ENCODE peak calls at places on chromosomes 5 and 9, in seven cellular contexts. M is Peyer's patch, X is psoas muscle, G is endodermal cell, E is upper lobe of left lung, Z is sigmoid colon, Q is tibial nerve. B is an unnamed sample. For H3K4me1, the result is how much of the 10 kb centered on the place peaks cover.

GRCh38 chr9:137795156-137795666 is 82.4 kb upstream of the CACNA1B start:
- DNase-seq in M (no peak), X (no peak), G (no peak), E (no peak), Z (no peak), Q (no peak), B (no peak)

GRCh38 chr9:27539479-27540441 is 10.1 kb upstream of the MOB3B start:
- DNase-seq in M (no peak), X (peak), G (no peak), E (no peak), Z (peak), Q (peak), B (no peak)

GRCh38 chr9:33868430-33869000 is 51.6 kb downstream of the UBE2R2 start:
- DNase-seq in M (no peak), X (no peak), G (no peak), E (no peak), Z (no peak), Q (peak), B (no peak)

GRCh38 chr5:148457183-148457620 is 73.4 kb downstream of the FBXO38 start:
- DNase-seq in M (no peak), X (no peak), G (no peak), E (no peak), Z (no peak), Q (no peak), B (no peak)

GRCh38 chr5:98314262-98314661 is 459.2 kb upstream of the RGMB start:
- DNase-seq in M (no peak), X (no peak), G (no peak), E (no peak), Z (no peak), Q (no peak), B (no peak)

GRCh38 chr5:108548684-108549596 is 167.0 kb upstream of the FBXL17 start:
- DNase-seq in M (no peak), X (no peak), G (no peak), E (no peak), Z (no peak), Q (no peak), B (no peak)

GRCh38 chr9:33443504-33444154 is 3.8 kb downstream of the AQP3 start:
- DNase-seq in M (no peak), X (no peak), G (peak), E (no peak), Z (no peak), Q (no peak), B (no peak)

GRCh38 chr5:41656597-41656996 is 146.2 kb upstream of the PLCXD3 start:
- DNase-seq in M (no peak), X (no peak), G (no peak), E (no peak), Z (no peak), Q (no peak), B (no peak)

GRCh38 chr5:143155445-143155844 is 248.0 kb downstream of the NR3C1 start:
- DNase-seq in M (no peak), X (no peak), G (no peak), E (no peak), Z (no peak), Q (no peak), B (no peak)

GRCh38 chr5:64229163-64229774 is 63.6 kb downstream of the RNF180 start:
- DNase-seq in M (no peak), X (no peak), G (no peak), E (no peak), Z (no peak), Q (no peak), B (no peak)

GRCh38 chr9:124366476-124367220 is 48.6 kb downstream of the PSMB7 start:
- DNase-seq in M (no peak), X (no peak), G (no peak), E (no peak), Z (no peak), Q (no peak), B (no peak)

GRCh38 chr5:97547999-97548797 is 365.2 kb upstream of the RIOK2 start:
- DNase-seq in M (no peak), X (no peak), G (no peak), E (no peak), Z (no peak), Q (no peak), B (no peak)

GRCh38 chr5:83484294-83484693 is 12.8 kb downstream of the VCAN start:
- DNase-seq in M (no peak), X (no peak), G (no peak), E (no peak), Z (no peak), Q (no peak), B (no peak)

GRCh38 chr9:123335227-123335985 is 20.6 kb upstream of the CRB2 start:
- DNase-seq in M (no peak), X (no peak), G (peak), E (no peak), Z (no peak), Q (no peak), B (no peak)

GRCh38 chr5:86880785-86881492 is 263.2 kb downstream of the COX7C start:
- DNase-seq in M (no peak), X (no peak), G (peak), E (no peak), Z (no peak), Q (peak), B (no peak)

GRCh38 chr9:89177021-89177400 is 1.6 kb downstream of the SHC3 start:
- DNase-seq in M (no peak), X (no peak), G (peak), E (no peak), Z (no peak), Q (no peak), B (no peak)

GRCh38 chr5:128764910-128765309 is 200.4 kb upstream of the SLC27A6 start:
- DNase-seq in M (no peak), X (no peak), G (no peak), E (no peak), Z (no peak), Q (no peak), B (no peak)

GRCh38 chr9:17928228-17928627 is 349.4 kb downstream of the SH3GL2 start:
- DNase-seq in M (no peak), X (no peak), G (no peak), E (no peak), Z (no peak), Q (no peak), B (no peak)

GRCh38 chr9:87577746-87578145 is 80.1 kb downstream of the DAPK1 start:
- DNase-seq in M (no peak), X (no peak), G (no peak), E (no peak), Z (no peak), Q (no peak), B (no peak)

GRCh38 chr5:3615829-3616228 is 20.2 kb downstream of the IRX1 start:
- DNase-seq in M (no peak), X (no peak), G (no peak), E (no peak), Z (no peak), Q (no peak), B (no peak)

GRCh38 chr9:34606190-34606589 is 5.7 kb downstream of the RPP25L start:
- DNase-seq in M (no peak), X (no peak), G (no peak), E (no peak), Z (no peak), Q (no peak), B (no peak)

GRCh38 chr9:108150736-108151135 is 661.2 kb upstream of the KLF4 start:
- DNase-seq in M (no peak), X (peak), G (no peak), E (no peak), Z (peak), Q (peak), B (no peak)

GRCh38 chr5:95729115-95730010 is 1.8 kb upstream of the RHOBTB3 start:
- DNase-seq in M (no peak), X (no peak), G (no peak), E (no peak), Z (no peak), Q (no peak), B (no peak)

GRCh38 chr5:163571755-163572154 is 66.3 kb downstream of the MAT2B start:
- DNase-seq in M (no peak), X (no peak), G (no peak), E (no peak), Z (no peak), Q (no peak), B (no peak)

GRCh38 chr9:12155731-12156130 is 537.5 kb upstream of the TYRP1 start:
- DNase-seq in M (no peak), X (no peak), G (no peak), E (no peak), Z (no peak), Q (no peak), B (no peak)

GRCh38 chr5:113166285-113166684 is 189.7 kb downstream of the DCP2 start:
- DNase-seq in M (no peak), X (no peak), G (peak), E (no peak), Z (no peak), Q (no peak), B (no peak)

GRCh38 chr5:128446-128845 is 36.5 kb downstream of the PLEKHG4B start:
- DNase-seq in M (no peak), X (no peak), G (no peak), E (no peak), Z (no peak), Q (no peak), B (no peak)

GRCh38 chr5:24226492-24226891 is 418.3 kb downstream of the CDH10 start:
- DNase-seq in M (no peak), X (no peak), G (no peak), E (no peak), Z (no peak), Q (peak), B (no peak)

GRCh38 chr5:6328173-6328572 is 50.2 kb downstream of the MED10 start:
- DNase-seq in M (no peak), X (no peak), G (peak), E (no peak), Z (no peak), Q (no peak), B (no peak)

GRCh38 chr5:112338681-112339337 is 80.3 kb downstream of the EPB41L4A start:
- DNase-seq in M (no peak), X (no peak), G (peak), E (no peak), Z (no peak), Q (no peak), B (no peak)

GRCh38 chr5:124394700-124395099 is 351.7 kb downstream of the ZNF608 start:
- DNase-seq in M (no peak), X (no peak), G (no peak), E (peak), Z (no peak), Q (no peak), B (no peak)

GRCh38 chr5:112933105-112933504 is 11.1 kb upstream of the REEP5 start:
- DNase-seq in M (no peak), X (no peak), G (no peak), E (no peak), Z (no peak), Q (no peak), B (no peak)

GRCh38 chr5:6702633-6703032 is 10.6 kb upstream of the TENT4A start:
- DNase-seq in M (no peak), X (no peak), G (no peak), E (no peak), Z (no peak), Q (no peak), B (no peak)

GRCh38 chr9:110592075-110592830 is 12.7 kb upstream of the SVEP1 start:
- DNase-seq in M (no peak), X (no peak), G (no peak), E (no peak), Z (no peak), Q (no peak), B (no peak)

GRCh38 chr9:88738708-88739107 is 203.7 kb downstream of the NXNL2 start:
- DNase-seq in M (no peak), X (no peak), G (no peak), E (no peak), Z (no peak), Q (no peak), B (no peak)

DNA sequence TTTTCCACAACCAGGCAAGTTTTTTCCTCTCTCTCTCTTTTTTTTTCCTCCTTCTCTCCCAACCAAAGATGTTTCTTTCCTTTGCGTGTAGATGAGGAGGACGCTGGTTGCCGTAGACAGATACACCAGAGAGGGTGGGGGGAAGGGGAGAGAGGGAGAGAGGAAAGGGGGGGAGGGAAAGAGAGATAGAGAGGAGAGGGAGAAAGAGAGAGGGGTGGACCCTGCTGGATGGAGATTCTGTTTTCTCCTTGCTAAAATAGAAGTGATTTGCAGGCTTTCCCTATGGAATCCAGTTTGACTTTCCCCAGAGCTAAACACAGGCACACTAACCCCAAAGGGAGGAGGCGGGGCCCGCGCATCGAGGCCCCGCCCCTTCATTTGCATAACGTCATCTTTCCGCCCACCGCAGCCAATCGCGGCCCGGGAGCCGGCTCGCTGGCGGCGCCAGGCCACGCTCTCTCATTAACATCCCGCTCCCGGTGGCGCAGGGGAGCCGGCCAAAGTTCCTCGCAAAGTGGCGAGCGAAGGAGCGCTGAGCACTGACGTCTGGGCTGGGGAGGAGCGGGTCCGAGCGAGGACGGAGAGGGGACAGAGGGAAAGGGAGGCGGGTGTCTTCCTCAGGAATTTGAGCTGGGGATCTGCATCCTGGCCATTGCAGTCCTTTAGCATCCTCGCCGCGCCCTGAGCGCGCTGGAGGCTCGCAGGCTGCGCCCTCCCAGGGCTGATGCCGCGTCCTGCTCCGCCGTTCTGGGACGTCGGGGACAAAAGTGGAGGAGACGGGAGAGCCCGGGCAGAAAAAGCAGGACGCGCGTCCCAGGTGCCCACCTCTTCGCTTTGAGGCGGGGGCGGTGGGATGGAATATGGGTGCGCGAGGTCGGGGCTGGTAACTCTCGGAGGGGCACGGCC is 559 bp upstream of the EBF1 start:
- DNase-seq in M (peak), X (peak), G (peak), E (peak), Z (peak), Q (peak), B (peak)
- H3K4me1 ChIP-seq in M (under half), X (under half), G (under half), E (under half), Z (under half), Q (under half), B (under half)

DNA sequence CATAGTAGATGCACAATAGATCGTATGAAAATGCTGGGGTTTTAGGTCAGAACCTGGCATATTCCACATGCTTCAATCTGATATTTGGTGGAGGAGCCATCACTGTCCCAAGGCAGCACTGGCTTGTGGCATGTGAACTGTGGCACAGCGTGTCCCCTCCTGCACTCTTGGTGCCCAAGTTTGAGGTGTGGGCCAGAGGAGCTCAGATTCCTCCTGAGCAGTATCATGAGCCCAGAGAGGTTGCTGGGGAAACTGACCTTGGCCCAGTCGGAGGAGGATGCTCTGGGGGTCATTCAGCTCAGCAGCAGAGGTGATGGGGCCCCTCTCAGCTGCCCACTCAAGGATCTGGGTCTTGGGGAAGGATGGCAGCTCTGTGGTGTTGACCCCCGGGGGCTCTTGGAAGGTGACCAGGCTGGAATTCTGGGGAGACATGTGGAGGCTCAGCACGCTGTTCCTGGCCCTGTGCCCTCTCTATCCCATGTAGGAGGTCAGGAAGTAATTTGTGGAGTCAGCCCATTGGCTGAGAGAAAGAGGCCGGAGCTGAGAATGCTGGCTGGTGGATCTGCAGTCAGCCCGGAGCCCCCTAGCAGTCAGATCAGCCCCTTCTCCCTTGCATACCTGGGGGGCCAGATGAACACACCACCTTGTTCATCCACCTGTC is 23.7 kb downstream of the FPGS start:
- DNase-seq in M (no peak), X (no peak), G (peak), E (no peak), Z (no peak), Q (no peak), B (no peak)
- H3K4me1 ChIP-seq in M (under half), X (under half), G (under half), E (half or more), Z (under half), Q (under half), B (half or more)

GRCh38 chr9:136564379-136564988 is 18.6 kb upstream of the NOTCH1 start:
- DNase-seq in M (no peak), X (peak), G (peak), E (peak), Z (peak), Q (peak), B (no peak)
- H3K4me1 ChIP-seq in M (under half), X (under half), G (under half), E (half or more), Z (half or more), Q (under half), B (half or more)

DNA sequence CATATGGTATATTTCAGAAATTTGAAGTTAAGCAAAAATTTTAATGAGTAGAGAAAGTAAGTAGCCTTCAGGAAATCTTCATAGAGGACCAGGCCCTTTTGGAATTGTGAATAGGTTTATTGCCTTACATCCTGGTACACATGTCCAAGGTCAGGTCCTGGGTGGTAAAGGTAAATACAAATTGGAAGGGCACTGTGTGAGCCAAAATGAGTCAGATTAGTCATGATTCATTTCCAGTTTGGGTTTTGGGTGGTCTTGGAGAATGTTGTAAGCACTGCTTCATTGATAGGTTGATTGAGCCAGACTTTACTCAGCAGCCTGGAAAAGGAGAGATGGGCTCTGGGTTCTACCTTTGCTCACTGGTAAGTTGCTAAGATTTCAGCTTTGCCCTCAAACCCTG is 82.5 kb upstream of the ZNF169 start:
- DNase-seq in M (no peak), X (no peak), G (no peak), E (no peak), Z (no peak), Q (no peak), B (no peak)
- H3K4me1 ChIP-seq in M (under half), X (half or more), G (under half), E (half or more), Z (half or more), Q (half or more), B (half or more)

DNA sequence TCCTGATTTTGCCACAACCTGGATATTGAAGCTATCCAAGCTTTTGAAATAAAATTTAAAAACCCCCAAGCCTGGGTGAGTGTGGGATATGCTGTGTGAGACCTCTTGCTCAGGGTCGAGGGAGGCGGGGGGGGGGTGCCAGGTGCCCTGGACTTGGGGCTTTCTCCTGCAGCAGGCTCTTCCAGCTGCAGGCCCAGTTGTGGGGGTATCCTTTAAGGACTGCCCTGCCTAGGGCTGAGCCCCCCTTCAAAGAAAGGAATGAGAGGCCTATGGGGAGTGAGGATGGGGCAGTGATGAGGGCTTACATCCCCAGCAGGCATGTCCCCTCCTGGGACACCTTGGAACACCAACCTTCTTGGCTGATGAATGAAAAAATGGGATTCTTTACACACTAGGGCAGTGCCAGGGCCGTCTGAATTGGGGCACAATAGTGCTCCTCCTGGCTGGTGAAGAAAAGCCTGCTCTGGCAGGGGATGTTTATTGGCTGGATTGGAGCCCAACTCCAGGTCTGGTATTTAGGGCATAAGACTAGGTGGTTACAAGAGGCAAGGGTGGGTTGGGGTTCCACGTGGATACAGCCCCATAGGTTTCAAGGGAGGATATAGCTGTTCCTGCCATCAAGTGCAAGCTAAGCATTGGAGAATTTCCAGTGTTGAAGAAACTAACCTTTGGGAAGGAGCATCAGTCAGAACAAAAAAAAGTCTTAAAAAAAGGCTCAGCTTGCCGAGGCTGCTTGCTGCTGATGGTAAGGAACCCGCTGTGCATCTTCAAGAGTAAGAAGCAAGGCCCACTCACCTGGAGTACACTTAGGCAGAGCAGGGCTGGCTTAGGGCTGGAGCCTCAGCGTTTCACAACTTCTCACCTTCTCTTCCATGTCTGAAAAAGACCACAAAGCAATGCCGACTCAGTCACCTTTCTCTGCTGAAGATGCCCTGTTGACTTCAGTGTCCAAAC is 7.0 kb downstream of the HNRNPAB start:
- DNase-seq in M (no peak), X (no peak), G (peak), E (no peak), Z (peak), Q (no peak), B (no peak)
- H3K4me1 ChIP-seq in M (under half), X (under half), G (under half), E (under half), Z (under half), Q (under half), B (under half)

DNA sequence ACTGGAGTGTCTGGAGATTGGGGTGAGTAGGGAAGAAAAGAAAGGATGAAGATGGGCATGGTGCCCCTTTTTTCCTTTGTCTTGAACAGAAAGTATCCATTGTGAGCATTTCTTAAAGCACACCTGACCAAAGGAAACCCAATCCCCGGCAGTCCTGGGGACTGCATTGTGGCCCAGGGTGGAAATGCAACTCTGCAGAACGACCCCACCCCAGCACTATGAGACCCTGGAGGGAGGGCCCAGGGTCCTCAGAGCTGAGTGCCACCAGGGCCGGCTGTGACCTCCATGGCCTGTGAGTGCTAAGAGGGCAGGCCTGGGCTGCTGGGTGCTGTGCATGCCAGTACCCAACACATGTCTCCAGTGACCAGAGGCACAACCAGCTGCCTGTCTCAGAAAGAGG is 18.5 kb downstream of the EEIG1 start:
- DNase-seq in M (no peak), X (no peak), G (no peak), E (no peak), Z (no peak), Q (no peak), B (no peak)
- H3K4me1 ChIP-seq in M (under half), X (half or more), G (under half), E (under half), Z (half or more), Q (half or more), B (half or more)

B was measured in vagina.